ENCODE peak calls at places on chromosomes 6 and 20, in seven cellular contexts. L is HTR-8/SVneo; Y is endodermal cell; J is activated CD8-positive, alpha-beta T cell treated with anti-CD3 and anti-CD28 coated beads for 36 hours; E is fibroblast of the conjunctiva; B is stimulated activated CD8-positive, alpha-beta memory T cell treated with anti-CD3 and anti-CD28 coated beads, Interleukin-4, amount 100 ng/mL, for 4 hours; H is HCEC 1CT. U is an unnamed sample.

GRCh38 chr6:107866606-107867301 is 42.6 kb upstream of the SCML4 start:
- DNase-seq in E (no peak), Y (no peak), B (no peak), H (no peak), J (peak; percentile 37), L (peak; percentile 18), U (peak; percentile 20)

GRCh38 chr6:63530984-63531383 is 41.3 kb upstream of the LOC128125822 start:
- DNase-seq in Y (no peak), H (no peak), J (no peak), L (no peak), B (no peak), E (no peak), U (no peak)

GRCh38 chr6:142300758-142301251 is 1.0 kb upstream of the ADGRG6 start:
- DNase-seq in J (no peak), B (no peak), E (no peak), Y (peak; percentile 48), H (peak; percentile 52), L (peak; percentile 42), U (peak; percentile 24)

GRCh38 chr20:35129647-35130069 is 17.5 kb downstream of the EDEM2 start:
- DNase-seq in B (no peak), J (peak; percentile 32), E (no peak), L (no peak), H (peak; percentile 65), Y (no peak), U (no peak)

GRCh38 chr6:146358341-146359046 is 185.1 kb upstream of the RAB32 start:
- DNase-seq in H (peak; percentile 19), E (peak; percentile 38), B (no peak), J (no peak), Y (no peak), L (no peak), U (no peak)

GRCh38 chr20:35297153-35297552 is 4.9 kb upstream of the FAM83C start:
- DNase-seq in B (no peak), H (no peak), J (no peak), L (no peak), Y (peak; percentile 77), E (no peak), U (no peak)

GRCh38 chr6:16168858-16169257 is 40.0 kb downstream of the MYLIP start:
- DNase-seq in B (no peak), Y (peak; percentile 73), E (peak; percentile 41), L (no peak), H (peak; percentile 3), J (peak; percentile 17), U (peak; percentile 39)

GRCh38 chr6:2733324-2733723 is 17.4 kb downstream of the MYLK4 start:
- DNase-seq in Y (no peak), J (peak; percentile 79), L (no peak), B (no peak), H (no peak), E (no peak), U (no peak)

GRCh38 chr20:62535964-62536363 is 60.2 kb upstream of the GATA5 start:
- DNase-seq in B (no peak), J (no peak), H (no peak), L (no peak), E (no peak), Y (no peak), U (no peak)

GRCh38 chr6:130076512-130076911 is 58.1 kb downstream of the L3MBTL3 start:
- DNase-seq in H (no peak), J (no peak), L (no peak), B (no peak), Y (no peak), E (no peak), U (no peak)

GRCh38 chr6:68976260-68976659 is 341.2 kb downstream of the ADGRB3 start:
- DNase-seq in H (no peak), Y (peak; percentile 54), E (no peak), B (no peak), L (no peak), J (no peak), U (no peak)

U was measured in ELF-1.